ENCODE peak calls at places on chromosomes 6 and 20, in ten cellular contexts. One of them, this sample, is unnamed.

GRCh38 chr6:137352859-137353258 is 133.7 kb upstream of the IFNGR1 start:
- DNase-seq in activated CD4-positive, alpha-beta memory T cell treated with anti-CD3 and anti-CD28 coated beads, Interleukin-2, amount 10 ng/mL, durations not matched to agents 7 days and 5 days: no peak
- DNase-seq in left ventricle myocardium superior: no peak
- DNase-seq in nucleus accumbens: no peak
- DNase-seq in DMS153: no peak
- DNase-seq in AG08396: no peak
- DNase-seq in endothelial cell: no peak
- DNase-seq in stimulated activated CD8-positive, alpha-beta memory T cell treated with anti-CD3 and anti-CD28 coated beads, Interleukin-4, amount 100 ng/mL, for 24 hours: no peak
- DNase-seq in NCI-H460: peak
- DNase-seq in NCI-H1092: no peak
- DNase-seq in this sample: no peak

GRCh38 chr6:111428803-111429202 is 54.2 kb downstream of the REV3L start:
- DNase-seq in DMS153: no peak
- DNase-seq in NCI-H1092: no peak
- DNase-seq in endothelial cell: no peak
- DNase-seq in AG08396: no peak
- DNase-seq in NCI-H460: no peak
- DNase-seq in activated CD4-positive, alpha-beta memory T cell treated with anti-CD3 and anti-CD28 coated beads, Interleukin-2, amount 10 ng/mL, durations not matched to agents 7 days and 5 days: no peak
- DNase-seq in nucleus accumbens: no peak
- DNase-seq in left ventricle myocardium superior: no peak
- DNase-seq in stimulated activated CD8-positive, alpha-beta memory T cell treated with anti-CD3 and anti-CD28 coated beads, Interleukin-4, amount 100 ng/mL, for 24 hours: no peak
- DNase-seq in this sample: no peak

GRCh38 chr20:39081255-39081654 is 119.1 kb downstream of the DHX35 start:
- DNase-seq in AG08396: peak
- DNase-seq in stimulated activated CD8-positive, alpha-beta memory T cell treated with anti-CD3 and anti-CD28 coated beads, Interleukin-4, amount 100 ng/mL, for 24 hours: peak
- DNase-seq in nucleus accumbens: peak
- DNase-seq in NCI-H1092: peak
- DNase-seq in endothelial cell: peak
- DNase-seq in NCI-H460: peak
- DNase-seq in activated CD4-positive, alpha-beta memory T cell treated with anti-CD3 and anti-CD28 coated beads, Interleukin-2, amount 10 ng/mL, durations not matched to agents 7 days and 5 days: peak
- DNase-seq in DMS153: peak
- DNase-seq in left ventricle myocardium superior: peak
- DNase-seq in this sample: peak

GRCh38 chr20:1860446-1860845 is 34.8 kb upstream of the SIRPA start:
- DNase-seq in left ventricle myocardium superior: no peak
- DNase-seq in endothelial cell: no peak
- DNase-seq in nucleus accumbens: no peak
- DNase-seq in stimulated activated CD8-positive, alpha-beta memory T cell treated with anti-CD3 and anti-CD28 coated beads, Interleukin-4, amount 100 ng/mL, for 24 hours: no peak
- DNase-seq in activated CD4-positive, alpha-beta memory T cell treated with anti-CD3 and anti-CD28 coated beads, Interleukin-2, amount 10 ng/mL, durations not matched to agents 7 days and 5 days: no peak
- DNase-seq in DMS153: no peak
- DNase-seq in NCI-H1092: no peak
- DNase-seq in AG08396: peak
- DNase-seq in NCI-H460: no peak
- DNase-seq in this sample: no peak

GRCh38 chr20:2837561-2837960 is 2.9 kb downstream of the PCED1A start:
- DNase-seq in nucleus accumbens: no peak
- DNase-seq in NCI-H1092: no peak
- DNase-seq in stimulated activated CD8-positive, alpha-beta memory T cell treated with anti-CD3 and anti-CD28 coated beads, Interleukin-4, amount 100 ng/mL, for 24 hours: no peak
- DNase-seq in DMS153: no peak
- DNase-seq in endothelial cell: no peak
- DNase-seq in left ventricle myocardium superior: no peak
- DNase-seq in activated CD4-positive, alpha-beta memory T cell treated with anti-CD3 and anti-CD28 coated beads, Interleukin-2, amount 10 ng/mL, durations not matched to agents 7 days and 5 days: no peak
- DNase-seq in AG08396: no peak
- DNase-seq in NCI-H460: no peak
- DNase-seq in this sample: no peak

GRCh38 chr6:34736838-34737237 is 20.5 kb upstream of the SNRPC start:
- DNase-seq in activated CD4-positive, alpha-beta memory T cell treated with anti-CD3 and anti-CD28 coated beads, Interleukin-2, amount 10 ng/mL, durations not matched to agents 7 days and 5 days: no peak
- DNase-seq in NCI-H1092: no peak
- DNase-seq in left ventricle myocardium superior: no peak
- DNase-seq in endothelial cell: no peak
- DNase-seq in NCI-H460: no peak
- DNase-seq in DMS153: no peak
- DNase-seq in AG08396: no peak
- DNase-seq in stimulated activated CD8-positive, alpha-beta memory T cell treated with anti-CD3 and anti-CD28 coated beads, Interleukin-4, amount 100 ng/mL, for 24 hours: no peak
- DNase-seq in nucleus accumbens: no peak
- DNase-seq in this sample: no peak

GRCh38 chr6:130020106-130020851 is 1.9 kb downstream of the L3MBTL3 start:
- DNase-seq in activated CD4-positive, alpha-beta memory T cell treated with anti-CD3 and anti-CD28 coated beads, Interleukin-2, amount 10 ng/mL, durations not matched to agents 7 days and 5 days: peak
- DNase-seq in stimulated activated CD8-positive, alpha-beta memory T cell treated with anti-CD3 and anti-CD28 coated beads, Interleukin-4, amount 100 ng/mL, for 24 hours: peak
- DNase-seq in NCI-H460: no peak
- DNase-seq in AG08396: peak
- DNase-seq in DMS153: no peak
- DNase-seq in NCI-H1092: no peak
- DNase-seq in endothelial cell: peak
- DNase-seq in left ventricle myocardium superior: peak
- DNase-seq in nucleus accumbens: peak
- DNase-seq in this sample: peak

GRCh38 chr6:108083349-108083748 is 8.8 kb upstream of the OSTM1 start:
- DNase-seq in activated CD4-positive, alpha-beta memory T cell treated with anti-CD3 and anti-CD28 coated beads, Interleukin-2, amount 10 ng/mL, durations not matched to agents 7 days and 5 days: no peak
- DNase-seq in nucleus accumbens: no peak
- DNase-seq in NCI-H1092: no peak
- DNase-seq in endothelial cell: no peak
- DNase-seq in AG08396: no peak
- DNase-seq in stimulated activated CD8-positive, alpha-beta memory T cell treated with anti-CD3 and anti-CD28 coated beads, Interleukin-4, amount 100 ng/mL, for 24 hours: no peak
- DNase-seq in left ventricle myocardium superior: no peak
- DNase-seq in NCI-H460: no peak
- DNase-seq in DMS153: no peak
- DNase-seq in this sample: no peak

GRCh38 chr20:46657618-46658017 is 6.4 kb upstream of the SLC13A3 start:
- DNase-seq in left ventricle myocardium superior: no peak
- DNase-seq in endothelial cell: no peak
- DNase-seq in NCI-H460: no peak
- DNase-seq in NCI-H1092: no peak
- DNase-seq in DMS153: no peak
- DNase-seq in stimulated activated CD8-positive, alpha-beta memory T cell treated with anti-CD3 and anti-CD28 coated beads, Interleukin-4, amount 100 ng/mL, for 24 hours: no peak
- DNase-seq in activated CD4-positive, alpha-beta memory T cell treated with anti-CD3 and anti-CD28 coated beads, Interleukin-2, amount 10 ng/mL, durations not matched to agents 7 days and 5 days: no peak
- DNase-seq in AG08396: no peak
- DNase-seq in nucleus accumbens: no peak
- DNase-seq in this sample: no peak

GRCh38 chr20:63076421-63076820 is 69.7 kb upstream of the BHLHE23 start:
- DNase-seq in NCI-H1092: no peak
- DNase-seq in activated CD4-positive, alpha-beta memory T cell treated with anti-CD3 and anti-CD28 coated beads, Interleukin-2, amount 10 ng/mL, durations not matched to agents 7 days and 5 days: no peak
- DNase-seq in left ventricle myocardium superior: peak
- DNase-seq in nucleus accumbens: no peak
- DNase-seq in NCI-H460: no peak
- DNase-seq in AG08396: no peak
- DNase-seq in DMS153: no peak
- DNase-seq in endothelial cell: no peak
- DNase-seq in stimulated activated CD8-positive, alpha-beta memory T cell treated with anti-CD3 and anti-CD28 coated beads, Interleukin-4, amount 100 ng/mL, for 24 hours: no peak
- DNase-seq in this sample: no peak

GRCh38 chr6:3849681-3850450 is 693 bp downstream of the FAM50B start:
- DNase-seq in AG08396: no peak
- DNase-seq in NCI-H460: no peak
- DNase-seq in stimulated activated CD8-positive, alpha-beta memory T cell treated with anti-CD3 and anti-CD28 coated beads, Interleukin-4, amount 100 ng/mL, for 24 hours: no peak
- DNase-seq in activated CD4-positive, alpha-beta memory T cell treated with anti-CD3 and anti-CD28 coated beads, Interleukin-2, amount 10 ng/mL, durations not matched to agents 7 days and 5 days: no peak
- DNase-seq in DMS153: no peak
- DNase-seq in nucleus accumbens: peak
- DNase-seq in endothelial cell: no peak
- DNase-seq in left ventricle myocardium superior: peak
- DNase-seq in NCI-H1092: no peak
- DNase-seq in this sample: peak

GRCh38 chr6:109411034-109411433 is 28.8 kb upstream of the CD164 start:
- DNase-seq in NCI-H1092: no peak
- DNase-seq in activated CD4-positive, alpha-beta memory T cell treated with anti-CD3 and anti-CD28 coated beads, Interleukin-2, amount 10 ng/mL, durations not matched to agents 7 days and 5 days: no peak
- DNase-seq in left ventricle myocardium superior: no peak
- DNase-seq in NCI-H460: no peak
- DNase-seq in DMS153: no peak
- DNase-seq in AG08396: no peak
- DNase-seq in stimulated activated CD8-positive, alpha-beta memory T cell treated with anti-CD3 and anti-CD28 coated beads, Interleukin-4, amount 100 ng/mL, for 24 hours: no peak
- DNase-seq in endothelial cell: no peak
- DNase-seq in nucleus accumbens: no peak
- DNase-seq in this sample: no peak

GRCh38 chr20:38790210-38791053 is 15.1 kb upstream of the PPP1R16B start:
- DNase-seq in NCI-H460: peak
- DNase-seq in AG08396: no peak
- DNase-seq in NCI-H1092: no peak
- DNase-seq in nucleus accumbens: peak
- DNase-seq in left ventricle myocardium superior: no peak
- DNase-seq in activated CD4-positive, alpha-beta memory T cell treated with anti-CD3 and anti-CD28 coated beads, Interleukin-2, amount 10 ng/mL, durations not matched to agents 7 days and 5 days: no peak
- DNase-seq in DMS153: no peak
- DNase-seq in endothelial cell: peak
- DNase-seq in stimulated activated CD8-positive, alpha-beta memory T cell treated with anti-CD3 and anti-CD28 coated beads, Interleukin-4, amount 100 ng/mL, for 24 hours: no peak
- DNase-seq in this sample: peak

GRCh38 chr6:87029711-87030314 is 65.1 kb downstream of the CGA start:
- DNase-seq in endothelial cell: no peak
- DNase-seq in nucleus accumbens: no peak
- DNase-seq in DMS153: peak
- DNase-seq in AG08396: peak
- DNase-seq in stimulated activated CD8-positive, alpha-beta memory T cell treated with anti-CD3 and anti-CD28 coated beads, Interleukin-4, amount 100 ng/mL, for 24 hours: no peak
- DNase-seq in activated CD4-positive, alpha-beta memory T cell treated with anti-CD3 and anti-CD28 coated beads, Interleukin-2, amount 10 ng/mL, durations not matched to agents 7 days and 5 days: no peak
- DNase-seq in NCI-H1092: no peak
- DNase-seq in left ventricle myocardium superior: no peak
- DNase-seq in NCI-H460: peak
- DNase-seq in this sample: peak

GRCh38 chr6:168268755-168269154 is 50.8 kb downstream of the DACT2 start:
- DNase-seq in stimulated activated CD8-positive, alpha-beta memory T cell treated with anti-CD3 and anti-CD28 coated beads, Interleukin-4, amount 100 ng/mL, for 24 hours: no peak
- DNase-seq in AG08396: no peak
- DNase-seq in activated CD4-positive, alpha-beta memory T cell treated with anti-CD3 and anti-CD28 coated beads, Interleukin-2, amount 10 ng/mL, durations not matched to agents 7 days and 5 days: no peak
- DNase-seq in NCI-H460: no peak
- DNase-seq in endothelial cell: no peak
- DNase-seq in nucleus accumbens: no peak
- DNase-seq in left ventricle myocardium superior: no peak
- DNase-seq in NCI-H1092: no peak
- DNase-seq in DMS153: no peak
- DNase-seq in this sample: no peak

GRCh38 chr6:35181933-35182612 is 31.7 kb upstream of the SCUBE3 start:
- DNase-seq in AG08396: peak
- DNase-seq in NCI-H1092: no peak
- DNase-seq in left ventricle myocardium superior: peak
- DNase-seq in NCI-H460: peak
- DNase-seq in endothelial cell: no peak
- DNase-seq in activated CD4-positive, alpha-beta memory T cell treated with anti-CD3 and anti-CD28 coated beads, Interleukin-2, amount 10 ng/mL, durations not matched to agents 7 days and 5 days: no peak
- DNase-seq in nucleus accumbens: no peak
- DNase-seq in DMS153: no peak
- DNase-seq in stimulated activated CD8-positive, alpha-beta memory T cell treated with anti-CD3 and anti-CD28 coated beads, Interleukin-4, amount 100 ng/mL, for 24 hours: no peak
- DNase-seq in this sample: no peak

GRCh38 chr20:47464380-47465101 is 37.1 kb upstream of the NCOA3 start:
- DNase-seq in NCI-H460: peak
- DNase-seq in endothelial cell: no peak
- DNase-seq in nucleus accumbens: no peak
- DNase-seq in DMS153: peak
- DNase-seq in left ventricle myocardium superior: peak
- DNase-seq in AG08396: peak
- DNase-seq in stimulated activated CD8-positive, alpha-beta memory T cell treated with anti-CD3 and anti-CD28 coated beads, Interleukin-4, amount 100 ng/mL, for 24 hours: no peak
- DNase-seq in NCI-H1092: no peak
- DNase-seq in activated CD4-positive, alpha-beta memory T cell treated with anti-CD3 and anti-CD28 coated beads, Interleukin-2, amount 10 ng/mL, durations not matched to agents 7 days and 5 days: no peak
- DNase-seq in this sample: no peak

GRCh38 chr20:41347523-41348429 is 7.2 kb downstream of the LPIN3 start:
- DNase-seq in endothelial cell: no peak
- DNase-seq in DMS153: no peak
- DNase-seq in nucleus accumbens: no peak
- DNase-seq in NCI-H1092: no peak
- DNase-seq in AG08396: no peak
- DNase-seq in activated CD4-positive, alpha-beta memory T cell treated with anti-CD3 and anti-CD28 coated beads, Interleukin-2, amount 10 ng/mL, durations not matched to agents 7 days and 5 days: no peak
- DNase-seq in left ventricle myocardium superior: peak
- DNase-seq in NCI-H460: no peak
- DNase-seq in stimulated activated CD8-positive, alpha-beta memory T cell treated with anti-CD3 and anti-CD28 coated beads, Interleukin-4, amount 100 ng/mL, for 24 hours: no peak
- DNase-seq in this sample: no peak

GRCh38 chr6:85401186-85402062 is 48.5 kb upstream of the NT5E start:
- DNase-seq in NCI-H460: no peak
- DNase-seq in AG08396: no peak
- DNase-seq in activated CD4-positive, alpha-beta memory T cell treated with anti-CD3 and anti-CD28 coated beads, Interleukin-2, amount 10 ng/mL, durations not matched to agents 7 days and 5 days: no peak
- DNase-seq in nucleus accumbens: no peak
- DNase-seq in left ventricle myocardium superior: no peak
- DNase-seq in NCI-H1092: no peak
- DNase-seq in DMS153: peak
- DNase-seq in stimulated activated CD8-positive, alpha-beta memory T cell treated with anti-CD3 and anti-CD28 coated beads, Interleukin-4, amount 100 ng/mL, for 24 hours: no peak
- DNase-seq in endothelial cell: no peak
- DNase-seq in this sample: no peak

GRCh38 chr6:13696226-13696625 is 15.4 kb downstream of the RANBP9 start:
- DNase-seq in NCI-H1092: no peak
- DNase-seq in nucleus accumbens: no peak
- DNase-seq in DMS153: no peak
- DNase-seq in stimulated activated CD8-positive, alpha-beta memory T cell treated with anti-CD3 and anti-CD28 coated beads, Interleukin-4, amount 100 ng/mL, for 24 hours: no peak
- DNase-seq in activated CD4-positive, alpha-beta memory T cell treated with anti-CD3 and anti-CD28 coated beads, Interleukin-2, amount 10 ng/mL, durations not matched to agents 7 days and 5 days: no peak
- DNase-seq in AG08396: peak
- DNase-seq in left ventricle myocardium superior: no peak
- DNase-seq in endothelial cell: no peak
- DNase-seq in NCI-H460: no peak
- DNase-seq in this sample: no peak

GRCh38 chr20:62928246-62928939 is 2.1 kb upstream of the DIDO1 start:
- DNase-seq in stimulated activated CD8-positive, alpha-beta memory T cell treated with anti-CD3 and anti-CD28 coated beads, Interleukin-4, amount 100 ng/mL, for 24 hours: no peak
- DNase-seq in AG08396: no peak
- DNase-seq in activated CD4-positive, alpha-beta memory T cell treated with anti-CD3 and anti-CD28 coated beads, Interleukin-2, amount 10 ng/mL, durations not matched to agents 7 days and 5 days: no peak
- DNase-seq in DMS153: no peak
- DNase-seq in nucleus accumbens: no peak
- DNase-seq in endothelial cell: peak
- DNase-seq in NCI-H1092: no peak
- DNase-seq in NCI-H460: no peak
- DNase-seq in left ventricle myocardium superior: no peak
- DNase-seq in this sample: no peak

GRCh38 chr6:154001494-154002285 is 37.4 kb upstream of the OPRM1 start:
- DNase-seq in endothelial cell: no peak
- DNase-seq in DMS153: no peak
- DNase-seq in left ventricle myocardium superior: no peak
- DNase-seq in activated CD4-positive, alpha-beta memory T cell treated with anti-CD3 and anti-CD28 coated beads, Interleukin-2, amount 10 ng/mL, durations not matched to agents 7 days and 5 days: no peak
- DNase-seq in stimulated activated CD8-positive, alpha-beta memory T cell treated with anti-CD3 and anti-CD28 coated beads, Interleukin-4, amount 100 ng/mL, for 24 hours: no peak
- DNase-seq in AG08396: no peak
- DNase-seq in NCI-H1092: no peak
- DNase-seq in NCI-H460: no peak
- DNase-seq in nucleus accumbens: no peak
- DNase-seq in this sample: no peak

GRCh38 chr6:124960757-124961467 is 1.3 kb upstream of the RNF217 start:
- DNase-seq in left ventricle myocardium superior: no peak
- DNase-seq in nucleus accumbens: no peak
- DNase-seq in endothelial cell: no peak
- DNase-seq in DMS153: no peak
- DNase-seq in NCI-H460: no peak
- DNase-seq in activated CD4-positive, alpha-beta memory T cell treated with anti-CD3 and anti-CD28 coated beads, Interleukin-2, amount 10 ng/mL, durations not matched to agents 7 days and 5 days: no peak
- DNase-seq in AG08396: no peak
- DNase-seq in stimulated activated CD8-positive, alpha-beta memory T cell treated with anti-CD3 and anti-CD28 coated beads, Interleukin-4, amount 100 ng/mL, for 24 hours: no peak
- DNase-seq in NCI-H1092: no peak
- DNase-seq in this sample: no peak

GRCh38 chr6:143694560-143694959 is 16.8 kb downstream of the PHACTR2 start:
- DNase-seq in DMS153: no peak
- DNase-seq in left ventricle myocardium superior: no peak
- DNase-seq in stimulated activated CD8-positive, alpha-beta memory T cell treated with anti-CD3 and anti-CD28 coated beads, Interleukin-4, amount 100 ng/mL, for 24 hours: no peak
- DNase-seq in NCI-H1092: no peak
- DNase-seq in endothelial cell: no peak
- DNase-seq in nucleus accumbens: no peak
- DNase-seq in AG08396: no peak
- DNase-seq in NCI-H460: no peak
- DNase-seq in activated CD4-positive, alpha-beta memory T cell treated with anti-CD3 and anti-CD28 coated beads, Interleukin-2, amount 10 ng/mL, durations not matched to agents 7 days and 5 days: no peak
- DNase-seq in this sample: no peak

GRCh38 chr6:106163966-106164877 is 78.1 kb downstream of the PRDM1 start:
- DNase-seq in endothelial cell: no peak
- DNase-seq in stimulated activated CD8-positive, alpha-beta memory T cell treated with anti-CD3 and anti-CD28 coated beads, Interleukin-4, amount 100 ng/mL, for 24 hours: peak
- DNase-seq in NCI-H460: no peak
- DNase-seq in activated CD4-positive, alpha-beta memory T cell treated with anti-CD3 and anti-CD28 coated beads, Interleukin-2, amount 10 ng/mL, durations not matched to agents 7 days and 5 days: peak
- DNase-seq in AG08396: peak
- DNase-seq in DMS153: no peak
- DNase-seq in left ventricle myocardium superior: no peak
- DNase-seq in NCI-H1092: no peak
- DNase-seq in nucleus accumbens: no peak
- DNase-seq in this sample: peak

GRCh38 chr20:48734104-48734749 is 93.6 kb downstream of the PREX1 start:
- DNase-seq in stimulated activated CD8-positive, alpha-beta memory T cell treated with anti-CD3 and anti-CD28 coated beads, Interleukin-4, amount 100 ng/mL, for 24 hours: no peak
- DNase-seq in AG08396: no peak
- DNase-seq in NCI-H1092: no peak
- DNase-seq in NCI-H460: no peak
- DNase-seq in activated CD4-positive, alpha-beta memory T cell treated with anti-CD3 and anti-CD28 coated beads, Interleukin-2, amount 10 ng/mL, durations not matched to agents 7 days and 5 days: no peak
- DNase-seq in endothelial cell: no peak
- DNase-seq in left ventricle myocardium superior: no peak
- DNase-seq in nucleus accumbens: no peak
- DNase-seq in DMS153: no peak
- DNase-seq in this sample: no peak

GRCh38 chr6:40485300-40485699 is 101.9 kb downstream of the LRFN2 start:
- DNase-seq in left ventricle myocardium superior: no peak
- DNase-seq in NCI-H1092: no peak
- DNase-seq in DMS153: no peak
- DNase-seq in endothelial cell: no peak
- DNase-seq in stimulated activated CD8-positive, alpha-beta memory T cell treated with anti-CD3 and anti-CD28 coated beads, Interleukin-4, amount 100 ng/mL, for 24 hours: no peak
- DNase-seq in NCI-H460: no peak
- DNase-seq in nucleus accumbens: no peak
- DNase-seq in activated CD4-positive, alpha-beta memory T cell treated with anti-CD3 and anti-CD28 coated beads, Interleukin-2, amount 10 ng/mL, durations not matched to agents 7 days and 5 days: no peak
- DNase-seq in AG08396: no peak
- DNase-seq in this sample: no peak

GRCh38 chr6:127938701-127939100 is 37.8 kb upstream of the THEMIS start:
- DNase-seq in DMS153: peak
- DNase-seq in stimulated activated CD8-positive, alpha-beta memory T cell treated with anti-CD3 and anti-CD28 coated beads, Interleukin-4, amount 100 ng/mL, for 24 hours: no peak
- DNase-seq in left ventricle myocardium superior: no peak
- DNase-seq in activated CD4-positive, alpha-beta memory T cell treated with anti-CD3 and anti-CD28 coated beads, Interleukin-2, amount 10 ng/mL, durations not matched to agents 7 days and 5 days: no peak
- DNase-seq in endothelial cell: no peak
- DNase-seq in nucleus accumbens: no peak
- DNase-seq in AG08396: no peak
- DNase-seq in NCI-H460: peak
- DNase-seq in NCI-H1092: no peak
- DNase-seq in this sample: no peak

This sample was measured in T-helper 1 cell.